ENCODE peak calls at places on chromosomes 13 and 19, in seven cellular contexts. O, Q, R, K, S, N and T are unnamed samples.

GRCh38 chr13:23709521-23709920 is 139.3 kb downstream of the TNFRSF19 start:
- DNase-seq in S (no peak), O (no peak), K (no peak), R (no peak), N (no peak), Q (no peak), T (no peak)

GRCh38 chr19:48507911-48508439 is 3.7 kb downstream of the LMTK3 start:
- DNase-seq in Q (no peak), N (no peak), K (no peak), R (no peak), S (no peak), O (no peak), T (no peak)

GRCh38 chr19:50568321-50569022 is at the start of gene LRRC4B:
- DNase-seq in Q (no peak), N (no peak), S (no peak), R (peak), O (no peak), K (no peak), T (no peak)

GRCh38 chr19:36573020-36573947 is at the start of gene ZNF529:
- DNase-seq in N (peak), K (peak), S (peak), R (peak), O (peak), Q (peak), T (peak)

GRCh38 chr13:111920932-111921705 is 145.8 kb upstream of the SOX1 start:
- DNase-seq in R (no peak), O (no peak), N (no peak), K (no peak), S (no peak), Q (no peak), T (no peak)

GRCh38 chr19:32230441-32230840 is 115.0 kb upstream of the ZNF507 start:
- DNase-seq in K (no peak), N (no peak), R (no peak), Q (no peak), O (no peak), S (no peak), T (no peak)

GRCh38 chr19:42069619-42070293 is at the start of gene GRIK5:
- DNase-seq in K (no peak), Q (no peak), S (no peak), R (peak), N (peak), O (no peak), T (no peak)

GRCh38 chr19:38336638-38337359 is 1.2 kb downstream of the CATSPERG start:
- DNase-seq in K (peak), O (peak), Q (peak), N (peak), R (peak), S (peak), T (peak)

GRCh38 chr13:99275093-99275469 is 16.9 kb upstream of the GPR18 start:
- DNase-seq in K (no peak), O (no peak), R (no peak), N (no peak), S (no peak), Q (no peak), T (no peak)

GRCh38 chr13:75687145-75687763 is 51.1 kb downstream of the LMO7 start:
- DNase-seq in Q (no peak), R (peak), O (no peak), S (peak), K (peak), N (no peak), T (no peak)

GRCh38 chr19:55809381-55810058 is 22.3 kb downstream of the NLRP11 start:
- DNase-seq in O (peak), N (no peak), K (no peak), R (peak), S (peak), Q (no peak), T (peak)

GRCh38 chr13:46062190-46062589 is 9.6 kb upstream of the ZC3H13 start:
- DNase-seq in S (no peak), N (no peak), K (no peak), R (no peak), Q (no peak), O (no peak), T (no peak)

GRCh38 chr19:8096071-8096470 is 43.5 kb downstream of the CCL25 start:
- DNase-seq in N (no peak), Q (no peak), O (no peak), S (no peak), K (no peak), R (no peak), T (no peak)

GRCh38 chr13:40269086-40269485 is 397.4 kb downstream of the FOXO1 start:
- DNase-seq in O (no peak), K (no peak), Q (no peak), R (no peak), N (no peak), S (no peak), T (no peak)

GRCh38 chr13:94020833-94021232 is 458.6 kb downstream of the DCT start:
- DNase-seq in S (no peak), K (peak), O (no peak), N (no peak), Q (no peak), R (peak), T (no peak)

GRCh38 chr13:78022164-78022877 is 103.7 kb upstream of the EDNRB start:
- DNase-seq in K (no peak), N (no peak), O (no peak), R (no peak), Q (no peak), S (no peak), T (no peak)